ENCODE peak calls at places on chromosomes 7 and 10, in eight cellular contexts. I is H1, M is Panc1, T is cardiac muscle cell, J is fibroblast of lung, K is prostate gland, L is upper lobe of right lung, U is body of pancreas. Y is an unnamed sample.

GRCh38 chr7:107744345-107744750 is 406 bp downstream of the CBLL1 start:
- DNase-seq in I (no peak), M (no peak), T (no peak), J (no peak), K (no peak), L (no peak), U (no peak), Y (no peak)

GRCh38 chr10:100346351-100346764 is 675 bp upstream of the SCD start:
- DNase-seq in I (peak), M (no peak), T (peak), J (peak), K (peak), L (peak), U (peak), Y (peak)

GRCh38 chr7:34153680-34154270 is 248.4 kb downstream of the BMPER start:
- DNase-seq in I (no peak), M (no peak), T (no peak), J (no peak), K (no peak), L (no peak), U (no peak), Y (no peak)

GRCh38 chr7:97094531-97094930 is 23.0 kb upstream of the SDHAF3 start:
- DNase-seq in I (no peak), M (no peak), T (no peak), J (no peak), K (no peak), L (no peak), U (no peak), Y (no peak)

GRCh38 chr7:5827755-5828154 is 46.3 kb upstream of the RNF216 start:
- DNase-seq in I (peak), M (no peak), T (peak), J (no peak), K (no peak), L (no peak), U (peak), Y (no peak)

GRCh38 chr7:65307651-65308299 is 65.9 kb upstream of the ZNF92 start:
- DNase-seq in I (peak), M (peak), T (peak), J (peak), K (peak), L (no peak), U (peak), Y (no peak)

GRCh38 chr7:134826105-134826504 is 46.7 kb downstream of the CALD1 start:
- DNase-seq in I (no peak), M (no peak), T (no peak), J (peak), K (no peak), L (no peak), U (no peak), Y (no peak)

GRCh38 chr10:106078796-106079576 is 1085.5 kb downstream of the SORCS1 start:
- DNase-seq in I (no peak), M (no peak), T (no peak), J (peak), K (no peak), L (no peak), U (no peak), Y (no peak)

GRCh38 chr10:13743101-13743693 is 156.4 kb downstream of the PRPF18 start:
- DNase-seq in I (no peak), M (no peak), T (no peak), J (peak), K (no peak), L (no peak), U (no peak), Y (no peak)

GRCh38 chr10:55629792-55630490 is 731.1 kb downstream of the ZWINT start:
- DNase-seq in I (peak), M (peak), T (peak), J (peak), K (no peak), L (peak), U (peak), Y (no peak)

GRCh38 chr7:140674356-140674800 is 1.6 kb downstream of the ADCK2 start:
- DNase-seq in I (no peak), M (no peak), T (no peak), J (no peak), K (no peak), L (peak), U (peak), Y (no peak)

GRCh38 chr10:131070856-131071255 is 240.7 kb downstream of the TCERG1L start:
- DNase-seq in I (no peak), M (no peak), T (no peak), J (no peak), K (no peak), L (peak), U (no peak), Y (peak)

GRCh38 chr7:55248526-55248925 is 116.6 kb upstream of the LANCL2 start:
- DNase-seq in I (no peak), M (no peak), T (no peak), J (no peak), K (no peak), L (no peak), U (no peak), Y (no peak)

GRCh38 chr7:158997471-158997870 is 141.1 kb downstream of the DYNC2I1 start:
- DNase-seq in I (no peak), M (no peak), T (no peak), J (no peak), K (no peak), L (no peak), U (no peak), Y (no peak)

GRCh38 chr7:28755255-28755654 is 202.9 kb downstream of the TRIL start:
- DNase-seq in I (no peak), M (no peak), T (no peak), J (peak), K (no peak), L (no peak), U (no peak), Y (no peak)

GRCh38 chr10:128883126-128884060 is 583.6 kb upstream of the MGMT start:
- DNase-seq in I (peak), M (no peak), T (no peak), J (no peak), K (no peak), L (no peak), U (no peak), Y (no peak)

GRCh38 chr7:105759670-105760548 is 116.5 kb downstream of the ATXN7L1 start:
- DNase-seq in I (no peak), M (no peak), T (peak), J (peak), K (peak), L (no peak), U (peak), Y (no peak)

GRCh38 chr7:151062399-151063211 is 3.2 kb downstream of the SLC4A2 start:
- DNase-seq in I (peak), M (no peak), T (peak), J (peak), K (no peak), L (peak), U (peak), Y (no peak)

GRCh38 chr10:11551915-11552602 is 59.4 kb downstream of the USP6NL start:
- DNase-seq in I (no peak), M (peak), T (no peak), J (peak), K (no peak), L (no peak), U (no peak), Y (no peak)

GRCh38 chr7:127710635-127711034 is 58.6 kb downstream of the SND1 start:
- DNase-seq in I (no peak), M (no peak), T (no peak), J (no peak), K (no peak), L (no peak), U (no peak), Y (no peak)

GRCh38 chr7:129969881-129970446 is 17.2 kb upstream of the UBE2H start:
- DNase-seq in I (no peak), M (peak), T (no peak), J (peak), K (peak), L (no peak), U (no peak), Y (no peak)

GRCh38 chr7:15571303-15571878 is 9.6 kb upstream of the AGMO start:
- DNase-seq in I (no peak), M (no peak), T (no peak), J (peak), K (no peak), L (no peak), U (no peak), Y (no peak)

GRCh38 chr7:20407585-20408466 is 77.1 kb downstream of the ITGB8 start:
- DNase-seq in I (no peak), M (no peak), T (peak), J (peak), K (peak), L (peak), U (peak), Y (no peak)

GRCh38 chr7:154427527-154427926 is 375.3 kb downstream of the DPP6 start:
- DNase-seq in I (no peak), M (no peak), T (no peak), J (no peak), K (no peak), L (no peak), U (no peak), Y (no peak)

GRCh38 chr7:33726582-33726981 is 178.8 kb upstream of the BMPER start:
- DNase-seq in I (no peak), M (no peak), T (no peak), J (no peak), K (no peak), L (no peak), U (no peak), Y (no peak)

GRCh38 chr7:133545613-133546012 is 292.7 kb downstream of the EXOC4 start:
- DNase-seq in I (no peak), M (no peak), T (no peak), J (peak), K (no peak), L (no peak), U (no peak), Y (no peak)

GRCh38 chr7:22361320-22361719 is 4.4 kb upstream of the RAPGEF5 start:
- DNase-seq in I (no peak), M (no peak), T (no peak), J (no peak), K (no peak), L (no peak), U (no peak), Y (no peak)

GRCh38 chr10:74056081-74056818 is 58.3 kb downstream of the VCL start:
- DNase-seq in I (no peak), M (peak), T (peak), J (peak), K (no peak), L (no peak), U (peak), Y (no peak)

GRCh38 chr10:111107023-111107422 is 30.2 kb downstream of the ADRA2A start:
- DNase-seq in I (peak), M (no peak), T (no peak), J (no peak), K (no peak), L (peak), U (peak), Y (no peak)

GRCh38 chr7:99201027-99201426 is 6.9 kb downstream of the KPNA7 start:
- DNase-seq in I (no peak), M (peak), T (no peak), J (peak), K (no peak), L (no peak), U (no peak), Y (no peak)

GRCh38 chr10:35447693-35448407 is 111.5 kb downstream of the CCNY start:
- DNase-seq in I (no peak), M (no peak), T (no peak), J (peak), K (peak), L (no peak), U (peak), Y (no peak)

GRCh38 chr7:152859781-152860191 is 100.2 kb downstream of the ACTR3B start:
- DNase-seq in I (peak), M (no peak), T (no peak), J (no peak), K (no peak), L (no peak), U (no peak), Y (no peak)

GRCh38 chr7:66181845-66182244 is 23.3 kb upstream of the TPST1 start:
- DNase-seq in I (no peak), M (no peak), T (no peak), J (no peak), K (no peak), L (no peak), U (no peak), Y (no peak)

GRCh38 chr10:61781969-61782403 is 119.3 kb downstream of the CABCOCO1 start:
- DNase-seq in I (no peak), M (no peak), T (no peak), J (peak), K (no peak), L (no peak), U (no peak), Y (no peak)

GRCh38 chr7:64174328-64174727 is 32.7 kb upstream of the ZNF735 start:
- DNase-seq in I (no peak), M (no peak), T (no peak), J (no peak), K (no peak), L (no peak), U (no peak), Y (no peak)

GRCh38 chr7:74033372-74034311 is 5.7 kb downstream of the ELN start:
- DNase-seq in I (no peak), M (no peak), T (peak), J (peak), K (no peak), L (peak), U (peak), Y (peak)

GRCh38 chr10:21509391-21510217 is 15.9 kb downstream of the SKIDA1 start:
- DNase-seq in I (peak), M (no peak), T (peak), J (peak), K (no peak), L (peak), U (no peak), Y (no peak)

GRCh38 chr7:108246227-108246837 is 116.2 kb upstream of the LAMB4 start:
- DNase-seq in I (no peak), M (peak), T (peak), J (peak), K (no peak), L (no peak), U (peak), Y (peak)

GRCh38 chr7:27961255-27961654 is 219.3 kb downstream of the JAZF1 start:
- DNase-seq in I (no peak), M (peak), T (no peak), J (peak), K (no peak), L (no peak), U (no peak), Y (no peak)

DNA sequence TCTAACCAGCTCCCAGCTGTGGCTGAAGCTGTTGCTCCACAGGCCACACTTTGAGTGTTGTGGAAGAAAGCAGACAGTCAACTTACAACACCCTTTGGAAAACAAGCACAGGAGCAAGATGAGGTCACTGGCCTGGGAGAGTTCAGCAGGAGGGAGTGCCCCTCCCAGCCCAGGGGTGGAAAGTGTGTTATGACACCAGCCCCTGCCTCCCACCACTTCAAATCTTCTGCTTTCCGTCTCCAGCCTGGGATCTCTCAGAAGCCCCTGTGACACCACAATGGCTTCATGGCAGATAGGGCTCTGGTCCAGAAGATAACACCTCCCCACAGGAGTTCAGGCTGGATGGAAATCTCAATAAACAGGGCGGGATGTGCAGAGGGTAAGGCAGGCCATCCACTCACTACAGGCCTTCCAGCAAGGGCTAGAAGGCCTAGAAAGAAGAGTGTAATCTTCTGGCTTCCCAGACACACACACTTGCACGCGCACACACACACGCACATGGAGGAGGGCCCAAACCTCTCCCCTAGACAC is 48.7 kb upstream of the ZMIZ1 start:
- DNase-seq in I (no peak), M (no peak), T (peak), J (no peak), K (no peak), L (peak), U (no peak), Y (no peak)
- H3K27ac ChIP-seq in I (no peak), M (no peak), T (peak), J (no peak), K (no peak), L (no peak), U (no peak), Y (no peak)

GRCh38 chr10:65798133-65798532 is 1127.7 kb upstream of the LRRTM3 start:
- DNase-seq in I (no peak), M (no peak), T (no peak), J (no peak), K (no peak), L (no peak), U (no peak), Y (no peak)
- TF ChIP-seq CTCF in I (no peak), M (no peak), T (no peak), J (no peak), K (no peak), L (no peak), U (no peak), Y (no peak)

GRCh38 chr10:95332666-95333249 is 42.0 kb upstream of the PDLIM1 start:
- DNase-seq in I (no peak), M (no peak), T (no peak), J (no peak), K (no peak), L (no peak), U (no peak), Y (no peak)

GRCh38 chr10:95335933-95336699 is 45.3 kb upstream of the PDLIM1 start:
- DNase-seq in I (no peak), M (no peak), T (no peak), J (no peak), K (no peak), L (no peak), U (no peak), Y (no peak)

GRCh38 chr10:95336702-95337101 is 45.9 kb upstream of the PDLIM1 start:
- DNase-seq in I (no peak), M (no peak), T (no peak), J (no peak), K (no peak), L (no peak), U (no peak), Y (no peak)

GRCh38 chr10:95334793-95335120 is 44.0 kb upstream of the PDLIM1 start:
- DNase-seq in I (no peak), M (no peak), T (no peak), J (no peak), K (no peak), L (no peak), U (no peak), Y (no peak)

GRCh38 chr10:95333997-95334792 is 43.4 kb upstream of the PDLIM1 start:
- DNase-seq in I (no peak), M (no peak), T (no peak), J (peak), K (peak), L (no peak), U (peak), Y (peak)
- H3K4me3 ChIP-seq in I (no peak), M (no peak), T (no peak), J (no peak), K (no peak), L (no peak), U (no peak), Y (no peak)

GRCh38 chr10:132542086-132542775 is 4.6 kb downstream of the INPP5A start:
- DNase-seq in I (no peak), M (no peak), T (no peak), J (no peak), K (no peak), L (no peak), U (no peak), Y (no peak)

GRCh38 chr10:132544744-132545658 is 7.4 kb downstream of the INPP5A start:
- DNase-seq in I (no peak), M (no peak), T (no peak), J (no peak), K (no peak), L (no peak), U (no peak), Y (no peak)

GRCh38 chr10:132545659-132546367 is 8.2 kb downstream of the INPP5A start:
- DNase-seq in I (no peak), M (no peak), T (no peak), J (no peak), K (no peak), L (no peak), U (no peak), Y (no peak)

GRCh38 chr10:132542819-132543218 is 5.2 kb downstream of the INPP5A start:
- DNase-seq in I (no peak), M (no peak), T (no peak), J (no peak), K (no peak), L (no peak), U (no peak), Y (no peak)

GRCh38 chr10:132543916-132544743 is 6.5 kb downstream of the INPP5A start:
- DNase-seq in I (no peak), M (no peak), T (no peak), J (no peak), K (no peak), L (no peak), U (no peak), Y (no peak)
- H3K27ac ChIP-seq in I (no peak), M (peak), T (no peak), J (no peak), K (no peak), L (no peak), U (no peak), Y (no peak)

GRCh38 chr7:16667355-16667754 is 21.4 kb downstream of the BZW2 start:
- DNase-seq in I (no peak), M (no peak), T (no peak), J (no peak), K (no peak), L (no peak), U (no peak), Y (no peak)

GRCh38 chr7:16668978-16669377 is 23.0 kb downstream of the BZW2 start:
- DNase-seq in I (no peak), M (no peak), T (no peak), J (no peak), K (no peak), L (no peak), U (no peak), Y (no peak)

GRCh38 chr7:16669581-16669980 is 23.6 kb downstream of the BZW2 start:
- DNase-seq in I (no peak), M (no peak), T (no peak), J (peak), K (no peak), L (no peak), U (no peak), Y (no peak)

GRCh38 chr7:16670021-16670420 is 24.0 kb downstream of the BZW2 start:
- DNase-seq in I (no peak), M (no peak), T (no peak), J (peak), K (no peak), L (no peak), U (no peak), Y (no peak)

DNA sequence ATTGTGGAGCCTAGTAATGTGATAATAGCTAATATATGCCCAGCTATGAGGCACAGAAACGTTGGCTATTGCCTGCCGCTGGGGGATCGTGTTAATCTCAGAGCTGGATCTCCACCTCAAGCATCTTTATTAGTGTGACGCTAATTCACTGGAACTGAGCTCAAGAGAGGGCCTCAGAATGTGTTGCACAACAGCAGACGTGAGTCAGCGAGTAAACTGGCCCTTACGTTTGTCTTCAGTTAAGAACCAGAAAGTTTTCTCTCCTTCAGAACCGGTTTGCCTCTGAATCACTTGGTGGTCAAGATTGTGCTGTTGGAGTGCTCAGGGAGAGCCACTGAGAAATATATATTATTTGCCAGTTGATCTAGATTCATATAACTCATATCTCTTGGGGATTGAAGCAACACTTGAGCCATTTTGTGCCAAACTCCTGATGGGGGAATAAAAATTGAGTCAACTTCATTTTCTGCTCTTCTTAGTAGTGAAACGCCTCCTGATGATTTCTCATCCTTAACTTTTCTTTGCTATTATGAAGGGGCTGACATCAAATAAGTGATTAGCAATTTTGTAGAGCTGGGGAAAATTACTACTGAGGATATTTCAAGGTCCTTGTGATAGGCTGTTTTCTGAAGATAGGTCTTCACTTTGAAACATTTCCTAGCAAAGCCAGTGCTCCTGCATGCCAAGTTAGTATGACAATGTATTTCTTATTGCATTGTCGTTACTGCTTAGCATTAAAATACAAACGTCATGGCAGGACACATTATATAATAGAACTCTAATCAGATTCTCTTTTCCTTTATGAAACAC is 22.3 kb downstream of the BZW2 start:
- DNase-seq in I (no peak), M (peak), T (no peak), J (peak), K (peak), L (peak), U (peak), Y (peak)
- TF ChIP-seq CTCF in I (no peak), M (no peak), T (no peak), J (peak), K (peak), L (no peak), U (no peak), Y (no peak)